ENCODE peak calls at places on chromosomes 7 and 10, in seven cellular contexts. U is gastrocnemius medialis, K is foreskin fibroblast, P is epithelial cell of esophagus, N is astrocyte of the cerebellum, I is transverse colon, S is brain microvascular endothelial cell. D is an unnamed sample.

GRCh38 chr10:70007116-70007820 is 45.4 kb upstream of the MACROH2A2 start:
- DNase-seq in U (no peak), K (no peak), P (no peak), N (no peak), I (no peak), S (no peak), D (no peak)

GRCh38 chr10:118971187-118971586 is 58.3 kb upstream of the NANOS1 start:
- DNase-seq in U (no peak), K (no peak), P (no peak), N (no peak), I (no peak), S (no peak), D (no peak)

GRCh38 chr10:6877351-6878066 is 297.4 kb upstream of the PRKCQ start:
- DNase-seq in U (peak), K (no peak), P (no peak), N (no peak), I (no peak), S (no peak), D (no peak)

GRCh38 chr7:38190010-38190409 is 12.0 kb downstream of the STARD3NL start:
- DNase-seq in U (no peak), K (peak), P (peak), N (no peak), I (no peak), S (peak), D (no peak)

GRCh38 chr7:266851-267840 is 22.8 kb upstream of the FOXL3 start:
- DNase-seq in U (no peak), K (no peak), P (peak), N (no peak), I (peak), S (no peak), D (no peak)

GRCh38 chr10:33901166-33901565 is 566.7 kb upstream of the NRP1 start:
- DNase-seq in U (no peak), K (peak), P (peak), N (peak), I (no peak), S (peak), D (peak)

GRCh38 chr7:131190146-131190545 is 137.5 kb upstream of the MKLN1 start:
- DNase-seq in U (peak), K (peak), P (no peak), N (no peak), I (no peak), S (no peak), D (peak)

GRCh38 chr10:124461642-124462347 is at the start of gene LHPP:
- DNase-seq in U (peak), K (peak), P (peak), N (peak), I (peak), S (peak), D (peak)

GRCh38 chr7:135801045-135801693 is 52.6 kb upstream of the FAM180A start:
- DNase-seq in U (no peak), K (peak), P (peak), N (peak), I (no peak), S (peak), D (peak)

GRCh38 chr7:32479574-32480200 is 10.5 kb downstream of the LSM5 start:
- DNase-seq in U (no peak), K (peak), P (peak), N (no peak), I (no peak), S (peak), D (peak)

GRCh38 chr10:113080621-113081229 is 130.7 kb downstream of the TCF7L2 start:
- DNase-seq in U (no peak), K (no peak), P (no peak), N (no peak), I (no peak), S (no peak), D (no peak)

GRCh38 chr7:130554481-130554880 is 62.6 kb downstream of the MEST start:
- DNase-seq in U (no peak), K (no peak), P (no peak), N (no peak), I (no peak), S (no peak), D (no peak)

DNA sequence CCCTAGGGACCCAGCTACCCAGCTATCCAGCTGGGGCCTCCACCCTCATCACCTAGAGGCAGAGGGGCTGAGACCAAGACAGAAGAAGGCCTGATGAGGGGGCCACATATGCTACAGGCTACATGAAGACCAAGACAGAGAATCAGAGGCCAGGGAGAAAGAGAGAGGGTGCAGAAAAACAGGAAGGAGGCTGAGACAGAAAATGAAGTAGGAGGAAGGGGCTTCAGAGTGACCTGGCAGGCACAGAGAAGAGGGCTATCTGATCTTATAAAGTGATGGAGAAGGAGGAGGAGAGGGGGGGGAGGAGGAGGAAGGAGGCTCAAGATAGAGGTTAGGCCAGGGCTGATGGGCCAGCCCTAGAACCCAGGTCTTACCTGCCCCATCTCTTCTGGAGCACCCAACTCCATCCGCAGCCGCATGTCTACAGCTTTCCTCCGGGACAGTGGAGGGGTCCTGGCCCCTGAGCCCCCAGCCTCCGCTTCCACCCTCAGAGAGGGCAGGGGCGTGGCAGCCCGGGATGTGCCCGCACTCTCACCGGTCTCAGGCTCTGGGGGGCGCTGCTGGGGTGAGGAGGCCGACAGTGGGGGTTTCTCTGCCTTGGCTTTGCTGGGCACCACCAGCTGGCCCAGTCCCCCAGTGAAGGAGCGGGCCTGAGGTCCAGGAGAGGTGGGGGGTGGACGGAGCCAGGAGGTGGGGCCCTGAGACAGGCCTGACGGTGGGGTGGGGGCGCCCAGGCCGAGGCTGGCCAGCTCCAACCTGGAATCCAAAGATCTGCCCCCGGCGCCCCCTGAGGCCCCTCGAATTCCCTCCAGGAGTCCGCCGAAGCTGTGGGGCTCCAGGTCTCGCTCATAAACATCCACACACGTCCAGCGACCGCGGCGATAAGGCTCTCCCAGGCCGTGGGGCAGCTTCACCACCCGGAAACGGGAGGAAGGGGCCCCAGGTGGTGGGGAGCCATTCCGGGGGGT is 1.8 kb downstream of the TSC22D4 start:
- DNase-seq in U (no peak), K (peak), P (peak), N (no peak), I (peak), S (no peak), D (no peak)
- TF ChIP-seq CTCF in U (no peak), K (peak), P (peak), N (peak), I (no peak), S (peak), D (peak)

GRCh38 chr10:100344386-100344785 is 2.6 kb upstream of the SCD start:
- DNase-seq in U (no peak), K (no peak), P (no peak), N (no peak), I (no peak), S (no peak), D (no peak)

GRCh38 chr10:100340948-100341847 is 5.8 kb upstream of the SCD start:
- DNase-seq in U (peak), K (peak), P (no peak), N (no peak), I (no peak), S (no peak), D (no peak)

GRCh38 chr10:100342627-100342972 is 4.4 kb upstream of the SCD start:
- DNase-seq in U (no peak), K (no peak), P (no peak), N (no peak), I (no peak), S (no peak), D (no peak)

GRCh38 chr10:100339236-100339635 is 7.8 kb upstream of the SCD start:
- DNase-seq in U (no peak), K (no peak), P (no peak), N (no peak), I (no peak), S (no peak), D (no peak)

GRCh38 chr10:100341953-100342626 is 4.9 kb upstream of the SCD start:
- DNase-seq in U (peak), K (peak), P (peak), N (no peak), I (peak), S (peak), D (peak)
- TF ChIP-seq CTCF in U (peak), K (peak), P (peak), N (peak), I (peak), S (peak), D (peak)

GRCh38 chr7:156585926-156586325 is 54.6 kb upstream of the RNF32 start:
- DNase-seq in U (no peak), K (no peak), P (no peak), N (no peak), I (no peak), S (no peak), D (no peak)

GRCh38 chr7:156585025-156585648 is 55.4 kb upstream of the RNF32 start:
- DNase-seq in U (no peak), K (no peak), P (no peak), N (no peak), I (no peak), S (no peak), D (no peak)

GRCh38 chr7:156592124-156592884 is 48.3 kb upstream of the RNF32 start:
- DNase-seq in U (no peak), K (no peak), P (no peak), N (no peak), I (no peak), S (no peak), D (no peak)

GRCh38 chr7:156590212-156590611 is 50.4 kb upstream of the RNF32 start:
- DNase-seq in U (no peak), K (no peak), P (no peak), N (no peak), I (no peak), S (no peak), D (no peak)

DNA sequence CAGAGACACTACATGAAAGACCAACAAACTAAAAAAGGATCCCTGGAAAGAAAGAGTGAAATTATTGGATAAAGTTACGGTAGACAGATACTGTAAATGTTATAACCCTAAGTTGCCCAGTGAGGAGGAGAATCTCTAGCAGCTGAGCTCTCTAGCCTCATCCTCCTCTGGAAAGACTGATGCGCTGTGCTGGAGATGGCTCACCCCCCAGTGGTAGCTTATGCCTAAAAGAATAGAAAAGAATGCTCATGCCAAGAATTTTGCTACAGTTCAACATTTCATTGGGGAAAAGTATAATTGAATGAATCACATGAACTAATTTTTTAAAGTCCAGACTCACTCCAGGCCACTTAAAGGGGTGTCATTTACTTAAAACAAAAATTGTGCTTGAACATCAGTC is 50.8 kb upstream of the RNF32 start:
- DNase-seq in U (no peak), K (no peak), P (no peak), N (no peak), I (no peak), S (no peak), D (no peak)
- TF ChIP-seq CTCF in U (no peak), K (no peak), P (no peak), N (no peak), I (no peak), S (no peak), D (no peak)

GRCh38 chr10:59865101-59865500 is 41.3 kb downstream of the CCDC6 start:
- DNase-seq in U (peak), K (peak), P (peak), N (peak), I (peak), S (no peak), D (no peak)
- TF ChIP-seq CTCF in U (no peak), K (no peak), P (peak), N (peak), I (peak), S (peak), D (no peak)